ENCODE peak calls at places on chromosomes 16 and 17, in six cellular contexts. P, U, A, T, Z and K are unnamed samples.

GRCh38 chr17:74770498-74771318 is 5.4 kb downstream of the NAT9 start:
- DNase-seq in P (no peak), U (peak), A (no peak), T (no peak), Z (peak), K (peak)

GRCh38 chr16:19745286-19746018 is 27.4 kb downstream of the IQCK start:
- DNase-seq in P (no peak), U (no peak), A (no peak), T (no peak), Z (no peak), K (no peak)

GRCh38 chr17:31605761-31606160 is 214.3 kb downstream of the RAB11FIP4 start:
- DNase-seq in P (no peak), U (no peak), A (no peak), T (no peak), Z (no peak), K (no peak)

GRCh38 chr17:77579717-77580116 is 378.8 kb upstream of the TNRC6C start:
- DNase-seq in P (no peak), U (no peak), A (no peak), T (no peak), Z (no peak), K (no peak)

GRCh38 chr17:79852748-79853147 is 13.5 kb upstream of the CBX4 start:
- DNase-seq in P (no peak), U (no peak), A (no peak), T (no peak), Z (no peak), K (no peak)

GRCh38 chr16:55572439-55572838 is 6.0 kb downstream of the CAPNS2 start:
- DNase-seq in P (no peak), U (no peak), A (no peak), T (no peak), Z (no peak), K (no peak)

GRCh38 chr17:27418366-27418615 is 38.0 kb upstream of the KSR1 start:
- DNase-seq in P (no peak), U (no peak), A (no peak), T (no peak), Z (no peak), K (no peak)

GRCh38 chr16:73196670-73197069 is 148.7 kb upstream of the ZFHX3 start:
- DNase-seq in P (no peak), U (no peak), A (peak), T (peak), Z (peak), K (peak)

GRCh38 chr17:53736516-53737274 is 86.0 kb upstream of the KIF2B start:
- DNase-seq in P (no peak), U (no peak), A (no peak), T (no peak), Z (no peak), K (no peak)

GRCh38 chr17:77242118-77242800 is 101.5 kb downstream of the SEC14L1 start:
- DNase-seq in P (no peak), U (no peak), A (no peak), T (no peak), Z (no peak), K (no peak)

GRCh38 chr17:38436386-38436785 is 8.1 kb downstream of the ARHGAP23 start:
- DNase-seq in P (no peak), U (no peak), A (no peak), T (no peak), Z (no peak), K (no peak)

GRCh38 chr16:4081577-4082021 is 34.6 kb downstream of the ADCY9 start:
- DNase-seq in P (no peak), U (peak), A (no peak), T (no peak), Z (no peak), K (no peak)

GRCh38 chr16:50208460-50208931 is 55.4 kb downstream of the TENT4B start:
- DNase-seq in P (no peak), U (no peak), A (no peak), T (no peak), Z (no peak), K (no peak)

GRCh38 chr16:84228321-84228838 is 11.4 kb downstream of the KCNG4 start:
- DNase-seq in P (no peak), U (no peak), A (peak), T (peak), Z (no peak), K (peak)

GRCh38 chr17:50052822-50053653 is 2.9 kb upstream of the ITGA3 start:
- DNase-seq in P (no peak), U (no peak), A (no peak), T (no peak), Z (no peak), K (peak)

GRCh38 chr16:81149614-81150013 is 53.4 kb upstream of the GCSH start:
- DNase-seq in P (no peak), U (no peak), A (no peak), T (no peak), Z (no peak), K (no peak)

GRCh38 chr17:37701424-37702020 is 43.3 kb downstream of the HNF1B start:
- DNase-seq in P (no peak), U (peak), A (no peak), T (no peak), Z (peak), K (peak)

GRCh38 chr16:50491516-50491915 is 56.7 kb upstream of the NKD1 start:
- DNase-seq in P (no peak), U (no peak), A (no peak), T (no peak), Z (no peak), K (no peak)

GRCh38 chr17:21031756-21032396 is 10.9 kb downstream of the USP22 start:
- DNase-seq in P (no peak), U (no peak), A (no peak), T (no peak), Z (no peak), K (no peak)

GRCh38 chr17:30332057-30332542 is 1.8 kb downstream of the TMIGD1 start:
- DNase-seq in P (no peak), U (peak), A (no peak), T (no peak), Z (no peak), K (no peak)

GRCh38 chr17:59331929-59332889 is 754 bp downstream of the YPEL2 start:
- DNase-seq in P (no peak), U (peak), A (no peak), T (no peak), Z (no peak), K (peak)

GRCh38 chr16:48462146-48462740 is 77.0 kb upstream of the SIAH1 start:
- DNase-seq in P (no peak), U (no peak), A (no peak), T (no peak), Z (no peak), K (no peak)

GRCh38 chr17:79132271-79133064 is 57.8 kb downstream of the ENGASE start:
- DNase-seq in P (no peak), U (no peak), A (no peak), T (no peak), Z (no peak), K (no peak)

GRCh38 chr16:68370921-68371651 is 60.3 kb downstream of the PRMT7 start:
- DNase-seq in P (no peak), U (peak), A (no peak), T (no peak), Z (no peak), K (no peak)

GRCh38 chr17:75370288-75370687 is 35.2 kb downstream of the GRB2 start:
- DNase-seq in P (no peak), U (no peak), A (no peak), T (no peak), Z (no peak), K (no peak)